ENCODE peak calls at places on chromosome 21, in nine cellular contexts. Q is endothelial cell of umbilical vein, D is IMR-90, N is heart left ventricle, L is NB4, Y is upper lobe of left lung, B is esophagus squamous epithelium, T is body of pancreas, C is suprapubic skin. F is an unnamed sample.

GRCh38 chr21:45926281-45926680 is 55.3 kb upstream of the COL6A1 start:
- DNase-seq in Q (no peak), D (no peak), N (no peak), L (no peak), Y (no peak), B (no peak), T (no peak), C (no peak), F (no peak)

GRCh38 chr21:36186506-36187399 is 30.1 kb downstream of the DOP1B start:
- DNase-seq in Q (no peak), D (no peak), N (peak), L (peak), Y (no peak), B (no peak), T (no peak), C (peak), F (no peak)

GRCh38 chr21:42222821-42223390 is 4.0 kb downstream of the ABCG1 start:
- DNase-seq in Q (no peak), D (no peak), N (no peak), L (no peak), Y (no peak), B (no peak), T (no peak), C (peak), F (no peak)

GRCh38 chr21:20030390-20030789 is 967.8 kb upstream of the NCAM2 start:
- DNase-seq in Q (no peak), D (no peak), N (peak), L (no peak), Y (peak), B (no peak), T (no peak), C (no peak), F (no peak)

GRCh38 chr21:46116846-46117585 is 19.1 kb downstream of the COL6A2 start:
- DNase-seq in Q (no peak), D (no peak), N (peak), L (no peak), Y (peak), B (no peak), T (no peak), C (peak), F (peak)

GRCh38 chr21:32055305-32055704 is 182.5 kb downstream of the HUNK start:
- DNase-seq in Q (no peak), D (no peak), N (no peak), L (no peak), Y (no peak), B (no peak), T (peak), C (no peak), F (no peak)

GRCh38 chr21:39696620-39697019 is 48.4 kb upstream of the IGSF5 start:
- DNase-seq in Q (no peak), D (no peak), N (no peak), L (no peak), Y (no peak), B (no peak), T (peak), C (no peak), F (no peak)

GRCh38 chr21:42174173-42174572 is 44.8 kb upstream of the ABCG1 start:
- DNase-seq in Q (no peak), D (no peak), N (no peak), L (no peak), Y (no peak), B (no peak), T (no peak), C (no peak), F (no peak)

GRCh38 chr21:31030367-31031106 is 7.7 kb downstream of the KRTAP19-8 start:
- DNase-seq in Q (no peak), D (no peak), N (no peak), L (no peak), Y (no peak), B (no peak), T (no peak), C (no peak), F (no peak)

GRCh38 chr21:36783612-36784383 is 84.9 kb downstream of the SIM2 start:
- DNase-seq in Q (peak), D (peak), N (no peak), L (no peak), Y (no peak), B (no peak), T (no peak), C (no peak), F (peak)

GRCh38 chr21:39313042-39313456 is 383 bp downstream of the BRWD1 start:
- DNase-seq in Q (no peak), D (no peak), N (peak), L (no peak), Y (peak), B (no peak), T (peak), C (peak), F (peak)

GRCh38 chr21:28767523-28767922 is 225.2 kb downstream of the LTN1 start:
- DNase-seq in Q (no peak), D (no peak), N (no peak), L (no peak), Y (no peak), B (no peak), T (no peak), C (no peak), F (no peak)

GRCh38 chr21:45511661-45512431 is 30.4 kb downstream of the SLC19A1 start:
- DNase-seq in Q (no peak), D (no peak), N (peak), L (no peak), Y (peak), B (no peak), T (no peak), C (peak), F (no peak)

DNA sequence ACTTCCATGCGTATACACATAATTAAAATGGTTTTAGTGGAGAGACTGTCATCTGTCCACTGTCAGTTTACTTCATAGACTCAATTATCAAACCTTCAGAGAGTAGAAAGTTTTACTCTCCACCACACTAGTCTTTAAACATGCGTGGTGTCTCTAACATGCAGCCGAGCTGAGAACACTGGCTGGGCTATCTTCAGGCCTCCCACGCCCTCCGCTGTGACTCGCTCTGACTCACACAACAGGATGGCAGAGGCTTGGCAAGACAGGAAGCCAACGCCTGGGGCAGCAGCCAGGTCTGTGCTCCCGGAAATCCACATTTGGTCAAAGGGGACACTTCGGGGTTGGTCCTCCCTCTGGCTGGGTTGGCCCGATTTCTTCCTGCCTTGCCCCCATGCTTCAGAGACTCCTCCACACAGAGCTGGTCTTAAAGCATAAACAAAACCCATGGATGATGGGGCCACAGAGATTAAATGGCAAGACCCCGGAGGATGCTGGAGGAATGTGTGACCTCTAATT is 22.7 kb upstream of the IFNGR2 start:
- DNase-seq in Q (peak), D (peak), N (peak), L (peak), Y (peak), B (peak), T (peak), C (peak), F (peak)
- TF ChIP-seq POLR2A in Q (peak), D (peak), N (no peak), L (no peak), Y (no peak), B (no peak), T (peak), C (no peak), F (peak)

DNA sequence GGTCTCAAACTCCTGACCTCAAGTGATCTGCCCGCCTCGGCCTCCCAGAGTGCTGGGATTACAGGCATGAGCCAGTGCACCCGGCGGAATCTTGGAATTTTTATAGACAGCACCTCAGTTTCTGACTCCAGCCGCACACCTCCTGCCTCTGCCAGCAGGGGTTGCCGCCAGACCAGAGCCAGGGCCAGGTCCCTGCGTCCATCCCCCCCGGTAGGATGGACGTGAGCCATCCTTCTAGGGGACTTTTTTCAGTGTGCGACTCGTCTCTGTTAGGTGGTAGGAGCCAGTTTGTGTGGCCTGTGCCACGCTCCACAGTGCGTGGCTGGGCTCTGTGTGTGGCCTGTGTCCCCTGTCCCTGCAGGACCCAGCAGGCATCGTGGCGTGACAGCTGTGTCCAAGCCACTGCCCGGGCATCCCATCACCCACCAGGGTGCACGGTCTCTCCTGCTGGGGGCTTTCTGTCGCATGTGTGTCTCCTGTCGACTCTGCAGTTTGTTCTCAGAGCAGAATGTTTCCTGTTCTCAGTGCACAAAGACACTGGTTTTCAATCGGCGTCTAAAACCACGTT is 15.6 kb downstream of the CSTB start:
- DNase-seq in Q (no peak), D (no peak), N (no peak), L (no peak), Y (peak), B (no peak), T (no peak), C (no peak), F (no peak)
- TF ChIP-seq POLR2A in Q (no peak), D (no peak), N (no peak), L (no peak), Y (no peak), B (no peak), T (no peak), C (no peak), F (no peak)

GRCh38 chr21:25961042-25961441 is 209.5 kb downstream of the APP start:
- DNase-seq in Q (peak), D (no peak), N (no peak), L (no peak), Y (no peak), B (no peak), T (no peak), C (no peak), F (no peak)

GRCh38 chr21:25964009-25964408 is 206.6 kb downstream of the APP start:
- DNase-seq in Q (peak), D (no peak), N (no peak), L (peak), Y (no peak), B (no peak), T (peak), C (no peak), F (no peak)

GRCh38 chr21:25956993-25957714 is 213.4 kb downstream of the APP start:
- DNase-seq in Q (peak), D (peak), N (no peak), L (no peak), Y (no peak), B (no peak), T (no peak), C (no peak), F (no peak)

GRCh38 chr21:25963186-25963585 is 207.4 kb downstream of the APP start:
- DNase-seq in Q (peak), D (peak), N (no peak), L (no peak), Y (no peak), B (no peak), T (peak), C (no peak), F (peak)

GRCh38 chr21:25960423-25960822 is 210.1 kb downstream of the APP start:
- DNase-seq in Q (no peak), D (no peak), N (no peak), L (no peak), Y (no peak), B (no peak), T (no peak), C (no peak), F (no peak)
- TF ChIP-seq POLR2A in Q (no peak), D (no peak), N (no peak), L (no peak), Y (no peak), B (no peak), T (no peak), C (no peak), F (no peak)

GRCh38 chr21:16534408-16535099 is 804.8 kb downstream of the USP25 start:
- DNase-seq in Q (peak), D (peak), N (peak), L (no peak), Y (no peak), B (no peak), T (peak), C (peak), F (peak)
- TF ChIP-seq POLR2A in Q (no peak), D (no peak), N (no peak), L (no peak), Y (no peak), B (no peak), T (no peak), C (no peak), F (no peak)

GRCh38 chr21:44377201-44377921 is 23.9 kb downstream of the TRPM2 start:
- DNase-seq in Q (no peak), D (no peak), N (no peak), L (peak), Y (no peak), B (no peak), T (no peak), C (no peak), F (no peak)
- TF ChIP-seq POLR2A in Q (no peak), D (no peak), N (no peak), L (no peak), Y (no peak), B (no peak), T (no peak), C (no peak), F (no peak)